ENCODE peak calls at places on chromosomes 1 and 21, in four cellular contexts. W is naive B cell, B is astrocyte of the spinal cord, J is hippocampal formation. C is an unnamed sample.
A peak's percentile ranks its signal among the peaks of the same experiment; 100 is the strongest.

GRCh38 chr1:207352560-207352959 is 31.1 kb downstream of the CD55 start:
- DNase-seq in B (peak; percentile 47), J (no peak), W (no peak), C (no peak)

GRCh38 chr1:33097137-33097611 is 16.2 kb downstream of the AZIN2 start:
- DNase-seq in J (no peak), W (no peak), B (no peak), C (no peak)

GRCh38 chr1:93977546-93977945 is 68.3 kb upstream of the GCLM start:
- DNase-seq in J (no peak), B (peak; percentile 63), W (no peak), C (no peak)

GRCh38 chr1:228061411-228062084 is 21.0 kb upstream of the ARF1 start:
- DNase-seq in W (no peak), J (no peak), B (no peak), C (no peak)

GRCh38 chr1:163875927-163876320 is 554.2 kb downstream of the NUF2 start:
- DNase-seq in W (no peak), B (no peak), J (no peak), C (no peak)

GRCh38 chr1:117166076-117166475 is 44.5 kb upstream of the TRIM45 start:
- DNase-seq in W (no peak), B (peak; percentile 66), J (no peak), C (no peak)

GRCh38 chr1:185846672-185847440 is 112.7 kb downstream of the HMCN1 start:
- DNase-seq in W (no peak), B (peak; percentile 59), J (no peak), C (no peak)

GRCh38 chr1:63915121-63915520 is 141.3 kb downstream of the ROR1 start:
- DNase-seq in B (peak; percentile 34), W (peak; percentile 54), J (no peak), C (no peak)

GRCh38 chr1:244730934-244731434 is 78.1 kb downstream of the DESI2 start:
- DNase-seq in J (no peak), B (no peak), W (no peak), C (no peak)

GRCh38 chr1:167083066-167083682 is 7.0 kb downstream of the GPA33 start:
- DNase-seq in W (no peak), J (no peak), B (no peak), C (no peak)

GRCh38 chr1:166730299-166730888 is 108.9 kb upstream of the POGK start:
- DNase-seq in B (no peak), J (no peak), W (no peak), C (peak; percentile 44)

GRCh38 chr1:180213401-180214177 is 16.5 kb upstream of the LHX4 start:
- DNase-seq in W (no peak), B (no peak), J (no peak), C (no peak)

GRCh38 chr1:26626994-26627393 is 68.8 kb upstream of the ARID1A start:
- DNase-seq in J (no peak), W (no peak), B (peak; percentile 25), C (no peak)

GRCh38 chr1:109242387-109242786 is 7.0 kb upstream of the CELSR2 start:
- DNase-seq in J (no peak), W (no peak), B (no peak), C (no peak)

GRCh38 chr21:29501451-29501850 is 202.7 kb downstream of the BACH1 start:
- DNase-seq in B (peak; percentile 83), W (no peak), J (no peak), C (no peak)

GRCh38 chr1:228150021-228150457 is 309 bp downstream of the GJC2 start:
- DNase-seq in W (no peak), J (no peak), B (no peak), C (no peak)

GRCh38 chr1:107965112-107965991 is at the start of gene VAV3:
- DNase-seq in B (peak; percentile 55), J (peak; percentile 24), W (peak; percentile 74), C (peak; percentile 81)

GRCh38 chr1:220483700-220484099 is 44.2 kb upstream of the MARK1 start:
- DNase-seq in B (no peak), W (no peak), J (no peak), C (peak; percentile 5)

GRCh38 chr1:29944253-29944652 is 707.9 kb downstream of the PTPRU start:
- DNase-seq in B (no peak), J (no peak), W (no peak), C (no peak)

GRCh38 chr1:243821177-243821680 is 28.8 kb downstream of the AKT3 start:
- DNase-seq in B (no peak), W (no peak), J (no peak), C (no peak)

GRCh38 chr21:28805885-28806284 is 186.8 kb downstream of the LTN1 start:
- DNase-seq in J (no peak), B (peak; percentile 62), W (no peak), C (no peak)